ENCODE peak calls at places on chromosome 13, in four cellular contexts. I is brain microvascular endothelial cell, E is AG04450, N is GM06990. V is an unnamed sample. For H3K27me3, the result is how much of the 10 kb centered on the place peaks cover.

GRCh38 chr13:46866150-46866549 is 30.7 kb downstream of the HTR2A start:
- DNase-seq in I (peak), E (peak), N (no peak), V (peak)

GRCh38 chr13:35279500-35279899 is 197.0 kb downstream of the MAB21L1 start:
- DNase-seq in I (no peak), E (no peak), N (no peak), V (no peak)

GRCh38 chr13:91174886-91175501 is 172.5 kb upstream of the MIR17HG start:
- DNase-seq in I (no peak), E (no peak), N (no peak), V (no peak)

GRCh38 chr13:49052801-49053200 is 77.1 kb downstream of the FNDC3A start:
- DNase-seq in I (no peak), E (no peak), N (no peak), V (no peak)

GRCh38 chr13:79522583-79522982 is 41.6 kb downstream of the NDFIP2 start:
- DNase-seq in I (peak), E (no peak), N (peak), V (no peak)

GRCh38 chr13:95641291-95641811 is 3.2 kb downstream of the DZIP1 start:
- DNase-seq in I (no peak), E (no peak), N (no peak), V (no peak)

GRCh38 chr13:31794452-31794851 is 55.1 kb downstream of the RXFP2 start:
- DNase-seq in I (no peak), E (no peak), N (no peak), V (no peak)

GRCh38 chr13:107322228-107322627 is 754.3 kb upstream of the ARGLU1 start:
- DNase-seq in I (no peak), E (no peak), N (no peak), V (no peak)

GRCh38 chr13:96967248-96967745 is 27.0 kb downstream of the OXGR1 start:
- DNase-seq in I (no peak), E (no peak), N (no peak), V (no peak)

GRCh38 chr13:97254809-97255208 is 32.7 kb downstream of the MBNL2 start:
- DNase-seq in I (no peak), E (no peak), N (no peak), V (no peak)

GRCh38 chr13:26420282-26420960 is 137.1 kb upstream of the WASF3 start:
- DNase-seq in I (no peak), E (no peak), N (no peak), V (no peak)

GRCh38 chr13:100673831-100674362 is 698 bp downstream of the TMTC4 start:
- DNase-seq in I (peak), E (peak), N (peak), V (peak)

GRCh38 chr13:91058066-91058465 is 289.4 kb upstream of the MIR17HG start:
- DNase-seq in I (peak), E (no peak), N (no peak), V (no peak)

GRCh38 chr13:50154697-50155096 is 139.5 kb downstream of the KCNRG start:
- DNase-seq in I (no peak), E (no peak), N (no peak), V (no peak)

GRCh38 chr13:50152224-50152623 is 137.0 kb downstream of the KCNRG start:
- DNase-seq in I (no peak), E (no peak), N (no peak), V (no peak)

GRCh38 chr13:50153401-50153800 is 138.2 kb downstream of the KCNRG start:
- DNase-seq in I (no peak), E (no peak), N (no peak), V (no peak)

GRCh38 chr13:50153888-50154287 is 138.6 kb downstream of the KCNRG start:
- DNase-seq in I (no peak), E (no peak), N (no peak), V (no peak)

GRCh38 chr13:50152655-50153309 is 137.5 kb downstream of the KCNRG start:
- DNase-seq in I (no peak), E (no peak), N (no peak), V (no peak)
- H3K4me3 ChIP-seq in I (no peak), E (no peak), N (no peak), V (no peak)

GRCh38 chr13:112059457-112060317 is 7.3 kb upstream of the SOX1 start:
- DNase-seq in I (no peak), E (no peak), N (no peak), V (no peak)
- H3K27me3 ChIP-seq in I (half or more), E (half or more), N (under half), V (under half)

DNA sequence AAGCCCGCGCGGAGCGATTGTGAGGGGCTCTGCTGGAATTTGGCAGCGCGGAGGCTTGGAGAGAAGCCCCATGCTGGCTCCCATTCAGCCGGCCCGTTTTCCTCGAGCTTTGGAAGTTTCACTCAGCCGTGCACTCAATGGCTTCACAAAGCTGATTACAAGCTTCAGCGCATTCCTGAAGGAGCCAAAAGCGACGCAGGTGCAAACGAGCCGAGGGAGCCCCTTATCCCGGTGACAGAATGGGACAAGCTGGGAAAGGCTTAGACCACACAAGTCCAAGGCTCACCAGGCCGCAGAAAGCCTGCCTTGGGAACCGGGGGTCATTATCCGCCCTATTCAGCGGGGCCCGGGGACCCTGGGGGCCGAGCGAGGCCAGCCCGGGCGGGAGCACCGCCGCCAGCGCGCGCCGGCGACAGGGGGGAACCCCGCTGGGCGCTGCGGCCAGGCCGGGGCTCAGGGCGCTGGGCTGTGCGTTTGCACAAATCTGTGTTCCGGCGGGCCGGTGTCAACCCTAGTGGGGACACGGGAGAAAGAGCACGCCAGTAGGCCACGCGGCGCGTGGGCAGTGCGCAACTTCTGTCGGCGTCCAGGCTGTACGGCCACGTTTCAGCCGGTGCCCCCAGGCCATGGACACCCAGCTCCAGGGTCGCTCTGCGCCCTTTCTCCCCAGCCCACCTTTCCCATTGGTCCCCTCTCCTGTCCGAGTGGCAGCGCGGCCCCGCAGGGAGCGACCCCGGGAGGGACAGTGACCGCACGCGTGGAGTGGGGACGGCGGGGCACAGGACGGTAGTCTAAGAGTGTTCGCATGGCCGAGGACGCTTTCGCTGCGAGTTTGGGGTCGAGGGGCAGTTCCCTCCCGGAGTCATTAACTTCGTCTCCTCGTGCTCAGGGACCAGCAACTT is 37.3 kb downstream of the SOX1 start:
- DNase-seq in I (no peak), E (no peak), N (no peak), V (no peak)
- H3K4me3 ChIP-seq in I (no peak), E (no peak), N (no peak), V (no peak)

GRCh38 chr13:109166807-109167206 is 537.4 kb downstream of the MYO16 start:
- DNase-seq in I (no peak), E (no peak), N (no peak), V (no peak)

GRCh38 chr13:109175666-109176065 is 546.3 kb downstream of the MYO16 start:
- DNase-seq in I (no peak), E (no peak), N (no peak), V (no peak)

GRCh38 chr13:109172099-109172498 is 542.7 kb downstream of the MYO16 start:
- DNase-seq in I (no peak), E (no peak), N (no peak), V (no peak)
- H3K27me3 ChIP-seq in I (under half), E (under half), N (under half), V (under half)

GRCh38 chr13:74575729-74576125 is 441.5 kb upstream of the KLF12 start:
- DNase-seq in I (peak), E (no peak), N (peak), V (no peak)

GRCh38 chr13:74571811-74572210 is 437.6 kb upstream of the KLF12 start:
- DNase-seq in I (no peak), E (no peak), N (no peak), V (no peak)

GRCh38 chr13:74574964-74575728 is 440.9 kb upstream of the KLF12 start:
- DNase-seq in I (no peak), E (no peak), N (no peak), V (no peak)

GRCh38 chr13:74573654-74574053 is 439.4 kb upstream of the KLF12 start:
- DNase-seq in I (no peak), E (no peak), N (no peak), V (no peak)

DNA sequence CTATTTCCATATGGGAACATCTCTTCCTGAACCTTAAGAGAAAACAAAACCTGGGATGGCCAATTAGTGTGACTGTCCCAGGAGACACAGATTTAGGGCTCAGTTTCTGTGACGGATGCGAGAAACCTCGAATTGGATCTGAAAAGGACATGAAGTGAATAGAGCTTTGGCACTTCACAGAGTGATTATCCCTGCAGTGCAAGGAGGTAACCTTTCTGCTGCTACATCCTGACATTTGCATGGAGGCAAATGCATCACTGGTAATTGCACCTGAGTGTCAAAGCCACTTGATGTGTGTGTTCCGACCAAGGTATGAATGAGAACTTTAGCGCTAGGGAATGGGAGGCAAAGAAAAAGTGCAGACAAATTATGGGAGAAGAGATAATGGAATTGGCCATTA is 442.3 kb upstream of the KLF12 start:
- DNase-seq in I (no peak), E (no peak), N (no peak), V (no peak)
- H3K4me3 ChIP-seq in I (no peak), E (no peak), N (no peak), V (no peak)